ENCODE peak calls at places on chromosomes 1 and 21, in four cellular contexts. S is SK-N-SH, I is GM12878, X is HepG2. E is an unnamed sample.

GRCh38 chr1:60114735-60115318 is 41.3 kb upstream of the C1orf87 start:
- DNase-seq in X (no peak), S (no peak), I (no peak), E (no peak)

GRCh38 chr1:107640207-107640606 is 324.8 kb downstream of the VAV3 start:
- DNase-seq in I (no peak), X (no peak), S (no peak), E (no peak)

GRCh38 chr1:226176870-226177269 is 9.7 kb downstream of the ACBD3 start:
- DNase-seq in S (no peak), X (no peak), I (no peak), E (no peak)

GRCh38 chr1:210347112-210347511 is 18.4 kb downstream of the HHAT start:
- DNase-seq in S (no peak), X (no peak), I (no peak), E (no peak)

GRCh38 chr1:63643926-63644325 is 50.7 kb downstream of the PGM1 start:
- DNase-seq in S (no peak), X (no peak), I (no peak), E (no peak)

GRCh38 chr1:228978486-228979324 is 243.4 kb downstream of the RHOU start:
- DNase-seq in X (no peak), S (peak; percentile 33), I (no peak), E (no peak)

GRCh38 chr1:147815503-147815902 is 55.1 kb upstream of the GJA5 start:
- DNase-seq in I (no peak), S (no peak), X (no peak), E (no peak)

GRCh38 chr21:25862112-25862511 is 127.3 kb downstream of the GABPA start:
- DNase-seq in X (no peak), S (no peak), I (no peak), E (no peak)

GRCh38 chr21:26140185-26140584 is 30.4 kb downstream of the APP start:
- DNase-seq in I (no peak), X (peak; percentile 50), S (no peak), E (peak; percentile 5)

GRCh38 chr1:9320520-9321479 is 28.1 kb downstream of the SPSB1 start:
- DNase-seq in X (no peak), S (no peak), I (no peak), E (no peak)

GRCh38 chr21:25934771-25935224 is 200.0 kb downstream of the GABPA start:
- DNase-seq in I (no peak), X (peak; percentile 44), S (no peak), E (no peak)

GRCh38 chr1:92817986-92818764 is 13.7 kb upstream of the RPL5 start:
- DNase-seq in I (no peak), X (no peak), S (peak; percentile 38), E (peak; percentile 50)

GRCh38 chr21:43274022-43274945 is 105.5 kb downstream of the CRYAA start:
- DNase-seq in I (no peak), S (no peak), X (no peak), E (no peak)

GRCh38 chr1:44719318-44719717 is 11.7 kb downstream of the RNU5D-1 start:
- DNase-seq in S (no peak), I (no peak), X (no peak), E (no peak)

GRCh38 chr1:153929981-153930948 is 7.5 kb upstream of the GATAD2B start:
- DNase-seq in X (no peak), I (no peak), S (peak; percentile 24), E (no peak)

GRCh38 chr1:24992124-24992760 is 62.2 kb upstream of the RUNX3 start:
- DNase-seq in I (no peak), X (no peak), S (no peak), E (no peak)

GRCh38 chr1:223678841-223679240 is 13.3 kb upstream of the CAPN8 start:
- DNase-seq in S (no peak), X (no peak), I (no peak), E (peak; percentile 86)

GRCh38 chr21:45226540-45227326 is 61.0 kb downstream of the POFUT2 start:
- DNase-seq in I (no peak), S (no peak), X (no peak), E (no peak)

GRCh38 chr1:9294910-9295636 is 2.4 kb downstream of the SPSB1 start:
- DNase-seq in S (no peak), I (no peak), X (no peak), E (no peak)

GRCh38 chr1:83641206-83641658 is 357.7 kb downstream of the TTLL7 start:
- DNase-seq in I (no peak), X (no peak), S (peak; percentile 3), E (no peak)

GRCh38 chr21:16377857-16378256 is 648.1 kb downstream of the USP25 start:
- DNase-seq in X (no peak), I (no peak), S (no peak), E (no peak)

GRCh38 chr1:179366093-179366800 is 476 bp downstream of the AXDND1 start:
- DNase-seq in S (no peak), X (no peak), I (no peak), E (no peak)

GRCh38 chr1:153155542-153155941 is 4.9 kb upstream of the SPRR2G start:
- DNase-seq in S (no peak), X (no peak), I (no peak), E (no peak)

GRCh38 chr1:53070621-53071020 is 8.6 kb downstream of the PODN start:
- DNase-seq in X (no peak), S (peak; percentile 31), I (no peak), E (no peak)

GRCh38 chr1:155455588-155456195 is 106.9 kb downstream of the ASH1L start:
- DNase-seq in S (peak; percentile 66), I (no peak), X (no peak), E (no peak)

GRCh38 chr1:183908095-183908494 is 103.2 kb downstream of the RGL1 start:
- DNase-seq in I (no peak), X (no peak), S (no peak), E (no peak)

GRCh38 chr1:11913291-11913690 is 12.9 kb downstream of the KIAA2013 start:
- DNase-seq in S (no peak), I (no peak), X (peak; percentile 38), E (no peak)

GRCh38 chr1:202323731-202324130 is 18.0 kb downstream of the UBE2T start:
- DNase-seq in S (no peak), I (no peak), X (no peak), E (no peak)

GRCh38 chr1:185045793-185046441 is 559 bp downstream of the RNF2 start:
- DNase-seq in X (no peak), S (peak; percentile 84), I (no peak), E (peak; percentile 81)

GRCh38 chr21:38811257-38811656 is 5.5 kb downstream of the ETS2 start:
- DNase-seq in X (no peak), I (no peak), S (no peak), E (no peak)

GRCh38 chr1:86154581-86155060 is 2.0 kb downstream of the COL24A1 start:
- DNase-seq in X (no peak), I (no peak), S (peak; percentile 50), E (no peak)

GRCh38 chr21:27802816-27803475 is 836.1 kb upstream of the ADAMTS5 start:
- DNase-seq in S (peak; percentile 27), I (no peak), X (no peak), E (peak; percentile 40)

DNA sequence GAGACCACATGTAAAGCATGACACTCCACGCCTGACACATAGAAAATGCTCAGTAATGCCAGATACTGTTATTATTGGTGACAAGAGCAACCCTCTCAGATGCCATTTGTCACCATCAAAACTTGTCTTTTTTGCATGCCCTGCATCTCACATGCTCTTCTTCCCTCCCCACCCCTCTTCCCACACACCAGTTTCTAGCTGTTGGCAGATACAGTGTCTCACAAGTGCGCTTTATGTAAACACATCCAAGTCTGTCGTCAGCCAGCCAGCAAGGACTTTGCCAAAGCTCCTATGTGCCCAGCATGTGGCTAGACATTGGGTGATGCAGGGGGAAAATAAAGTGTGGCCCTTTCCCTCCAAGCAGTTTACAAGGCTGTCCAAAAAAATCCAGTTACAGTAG is 44.9 kb upstream of the EPHA8 start:
- DNase-seq in S (no peak), X (no peak), I (no peak), E (no peak)
- TF ChIP-seq NFIC in S (no peak), X (no peak), I (no peak), E (no peak)

DNA sequence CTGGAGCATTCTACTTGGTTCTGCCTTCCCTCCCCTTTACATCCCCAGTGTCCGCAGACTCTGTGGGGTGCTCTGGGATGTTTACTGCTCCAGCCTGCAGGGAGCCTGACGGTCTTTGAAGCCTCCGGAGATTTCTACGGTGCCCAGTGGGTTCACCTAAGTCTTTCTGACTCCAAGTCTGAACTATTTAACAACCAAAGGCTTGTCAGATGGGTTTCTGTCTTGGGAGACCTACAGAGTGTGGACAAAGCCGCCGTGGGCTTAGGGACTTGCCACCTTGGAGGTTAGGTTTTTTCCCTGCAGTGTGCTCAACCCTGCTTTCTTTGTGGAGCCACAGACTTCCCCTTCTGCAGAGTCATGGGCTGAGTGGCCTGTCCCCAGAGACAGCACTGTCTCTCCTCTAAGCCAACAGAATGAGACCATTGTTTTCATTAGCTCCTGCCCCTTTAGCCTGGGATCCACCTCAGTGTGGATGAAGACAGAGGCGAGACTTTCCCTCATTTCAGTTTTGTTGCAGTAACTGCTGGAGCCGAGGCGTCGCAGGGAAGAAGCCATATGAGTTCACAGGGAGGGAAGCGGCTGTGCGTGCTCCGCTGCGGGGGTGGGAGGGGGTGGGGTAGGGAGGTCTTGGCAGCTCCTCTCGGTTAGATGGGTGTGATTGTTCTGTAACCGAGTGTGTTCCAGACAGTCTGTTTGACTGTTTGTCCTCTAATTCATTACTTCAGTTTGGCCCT is 120.7 kb downstream of the CNIH3 start:
- DNase-seq in S (no peak), X (peak; percentile 10), I (peak; percentile 93), E (peak; percentile 43)
- TF ChIP-seq NFIC in S (no peak), X (no peak), I (peak; percentile 66), E (no peak)

GRCh38 chr1:6487804-6488484 is 3.5 kb downstream of the PLEKHG5 start:
- DNase-seq in S (no peak), I (no peak), X (no peak), E (no peak)

GRCh38 chr1:6485140-6485936 is 6.1 kb downstream of the PLEKHG5 start:
- DNase-seq in X (no peak), S (peak; percentile 85), I (no peak), E (no peak)

GRCh38 chr1:6484826-6485139 is 6.7 kb downstream of the PLEKHG5 start:
- DNase-seq in I (no peak), X (no peak), S (no peak), E (no peak)

GRCh38 chr1:6486433-6487011 is 4.9 kb downstream of the PLEKHG5 start:
- DNase-seq in S (peak; percentile 94), X (peak; percentile 76), I (no peak), E (peak; percentile 92)

GRCh38 chr1:6485937-6486250 is 5.6 kb downstream of the PLEKHG5 start:
- DNase-seq in S (no peak), X (no peak), I (no peak), E (no peak)
- TF ChIP-seq NFIC in S (no peak), X (no peak), I (no peak), E (no peak)

DNA sequence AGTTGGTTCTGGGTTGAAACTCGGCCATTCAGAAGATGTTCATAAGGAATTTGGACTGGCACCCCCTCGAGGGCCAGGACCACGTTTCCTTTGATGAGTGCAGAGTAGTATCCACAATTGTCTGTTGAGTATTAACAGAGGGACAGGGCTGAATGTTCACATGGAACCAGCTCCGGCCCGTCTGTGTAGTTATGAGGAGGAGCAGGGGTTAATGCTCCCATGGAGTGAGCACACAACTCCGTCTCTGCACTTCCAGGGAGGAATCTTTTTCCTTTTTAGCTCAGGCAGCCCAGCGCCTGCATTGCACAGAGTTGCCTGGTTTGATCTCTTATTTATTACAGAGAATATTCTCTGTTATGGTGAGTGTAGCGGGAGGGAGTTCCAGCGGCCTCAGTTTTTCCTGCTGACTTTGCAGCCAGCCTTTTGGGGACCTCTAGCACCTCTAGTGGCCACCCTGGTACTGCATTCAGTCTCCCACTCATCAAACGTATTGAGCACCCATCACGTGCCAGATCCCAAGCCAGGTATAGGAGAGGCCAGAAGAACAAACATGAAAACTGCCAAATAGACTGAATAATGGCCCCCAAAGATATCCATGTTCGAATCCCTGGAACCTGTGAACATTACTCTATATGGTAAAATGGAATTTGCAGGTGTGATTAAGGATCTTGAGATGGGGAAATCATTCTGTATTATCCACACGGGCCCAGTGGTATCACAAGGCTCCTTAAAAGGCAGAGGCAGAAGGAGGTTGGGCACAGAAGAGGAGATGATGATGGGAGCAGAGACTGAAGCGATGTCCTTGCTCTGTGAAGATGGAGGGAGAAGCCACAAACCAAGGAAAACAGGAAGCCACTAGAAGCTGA is 167.7 kb upstream of the CSF3R start:
- DNase-seq in I (no peak), X (peak; percentile 51), S (peak; percentile 73), E (peak; percentile 71)
- TF ChIP-seq NFIC in I (no peak), X (no peak), S (no peak), E (no peak)